ENCODE peak calls at places on chromosome X, in seven cellular contexts. C, V, N, I, J, O and L are unnamed samples.
A peak's percentile ranks its signal among the peaks of the same experiment; 100 is the strongest.

GRCh38 chrX:138946941-138947340 is 235.4 kb upstream of the FGF13 start:
- DNase-seq in V (no peak), N (no peak), C (no peak), I (no peak), O (no peak), J (no peak), L (no peak)

GRCh38 chrX:122770581-122770980 is 413.5 kb upstream of the GRIA3 start:
- DNase-seq in V (no peak), I (no peak), C (no peak), O (no peak), J (no peak), N (no peak), L (no peak)

GRCh38 chrX:9573282-9574106 is 108.6 kb downstream of the TBL1X start:
- DNase-seq in C (no peak), N (no peak), J (no peak), V (peak; percentile 40), I (no peak), O (peak; percentile 47), L (no peak)

GRCh38 chrX:110914281-110914680 is 118.7 kb upstream of the CHRDL1 start:
- DNase-seq in I (no peak), C (peak; percentile 2), O (no peak), V (no peak), N (no peak), J (no peak), L (no peak)

GRCh38 chrX:21741869-21742701 is 15.8 kb downstream of the SMPX start:
- DNase-seq in J (no peak), N (peak; percentile 58), V (no peak), O (no peak), C (no peak), I (no peak), L (no peak)

GRCh38 chrX:30620125-30620524 is 33.1 kb upstream of the GK start:
- DNase-seq in J (no peak), I (no peak), N (no peak), V (no peak), O (no peak), C (no peak), L (no peak)

GRCh38 chrX:106997611-106998010 is 2.4 kb downstream of the MORC4 start:
- DNase-seq in C (no peak), V (no peak), I (no peak), J (no peak), O (no peak), N (no peak), L (no peak)

GRCh38 chrX:11908371-11908770 is 150.3 kb downstream of the MSL3 start:
- DNase-seq in I (no peak), O (peak; percentile 50), C (peak; percentile 12), N (no peak), V (no peak), J (no peak), L (peak; percentile 9)

GRCh38 chrX:44651347-44651746 is 108.7 kb upstream of the FUNDC1 start:
- DNase-seq in C (no peak), I (peak; percentile 3), N (peak; percentile 10), V (no peak), J (no peak), O (peak; percentile 58), L (peak; percentile 5)

GRCh38 chrX:2500681-2501151 is at the start of the genes DHRSX and ZBED1:
- DNase-seq in C (no peak), N (peak; percentile 36), V (peak; percentile 88), I (no peak), J (no peak), O (peak; percentile 81), L (peak; percentile 54)

GRCh38 chrX:68428431-68428830 is 4.9 kb downstream of the OPHN1 start:
- DNase-seq in C (peak; percentile 60), O (no peak), V (no peak), I (no peak), J (no peak), N (no peak), L (no peak)

GRCh38 chrX:119763175-119763574 is 4.8 kb downstream of the SOWAHD start:
- DNase-seq in C (peak; percentile 82), V (no peak), O (no peak), J (peak; percentile 48), N (no peak), I (no peak), L (no peak)

DNA sequence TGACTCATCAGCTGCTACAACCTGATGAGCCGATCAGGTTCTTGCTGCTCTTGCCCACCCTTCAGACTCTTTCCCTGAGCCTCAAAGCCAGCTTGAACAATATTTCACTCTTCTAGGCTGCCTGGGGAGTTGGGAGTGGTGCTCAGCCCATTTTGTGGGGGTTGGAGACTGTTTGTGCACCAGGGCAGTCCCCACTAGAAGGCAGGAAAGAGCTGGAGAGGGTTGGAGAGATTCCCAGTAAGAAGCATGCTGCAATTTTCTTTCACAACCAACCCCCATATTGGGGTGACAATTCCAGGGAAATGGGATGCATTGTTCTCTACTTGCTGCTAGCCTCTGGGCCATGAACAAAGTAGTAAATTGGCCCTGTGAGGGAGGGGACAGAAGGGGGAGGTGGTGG is 44.1 kb downstream of the SLC16A2 start:
- DNase-seq in O (no peak), N (no peak), V (no peak), J (no peak), C (no peak), I (no peak), L (no peak)
- TF ChIP-seq CTCF in O (no peak), N (no peak), V (no peak), J (peak; percentile 17), C (no peak), I (no peak), L (no peak)

GRCh38 chrX:132954323-132954722 is 4.1 kb downstream of the HS6ST2 start:
- DNase-seq in O (no peak), I (no peak), J (no peak), V (no peak), C (no peak), N (no peak), L (no peak)

GRCh38 chrX:132953358-132953757 is 5.1 kb downstream of the HS6ST2 start:
- DNase-seq in O (no peak), C (no peak), V (no peak), I (no peak), N (peak; percentile 15), J (no peak), L (no peak)

DNA sequence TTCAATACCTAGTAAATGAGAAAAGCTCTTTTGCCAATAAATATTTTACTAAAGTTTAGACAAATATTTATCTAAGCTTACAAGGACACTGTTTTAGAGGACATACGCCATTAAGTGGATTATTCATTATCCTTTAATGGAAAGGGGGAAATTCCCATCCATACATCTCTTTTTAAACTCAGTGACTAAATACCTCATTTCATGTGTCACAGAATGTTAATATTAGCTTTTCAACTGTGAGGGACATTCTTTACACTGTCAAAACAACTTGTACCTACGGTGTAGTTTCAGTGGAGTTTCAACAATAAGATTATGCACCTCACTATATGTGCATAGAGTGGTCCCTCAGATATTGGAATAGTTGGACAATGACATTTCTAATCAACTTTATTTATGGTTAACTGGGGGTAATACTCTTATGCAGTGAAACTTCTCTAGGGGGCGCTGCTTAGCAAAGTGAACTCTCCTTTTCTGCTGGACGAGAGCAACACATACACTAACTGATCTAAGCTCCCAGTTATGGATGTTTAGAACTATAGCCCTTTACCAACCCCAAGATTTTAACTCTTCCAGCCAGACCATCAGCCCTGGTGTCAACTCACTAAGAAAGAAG is 9.7 kb downstream of the HS6ST2 start:
- DNase-seq in O (peak; percentile 58), I (peak; percentile 15), C (no peak), J (no peak), N (peak; percentile 13), V (no peak), L (peak; percentile 33)
- TF ChIP-seq CTCF in O (peak; percentile 90), I (peak; percentile 13), C (no peak), J (no peak), N (peak; percentile 38), V (no peak), L (peak; percentile 50)

GRCh38 chrX:87299563-87300160 is 217.9 kb upstream of the KLHL4 start:
- DNase-seq in N (no peak), I (no peak), O (no peak), C (peak; percentile 11), J (no peak), V (no peak), L (no peak)
- TF ChIP-seq CTCF in N (no peak), I (no peak), O (peak; percentile 92), C (peak; percentile 46), J (peak; percentile 45), V (no peak), L (peak; percentile 54)

GRCh38 chrX:38221391-38221929 is 789 bp upstream of the SRPX start:
- DNase-seq in O (no peak), C (no peak), N (no peak), V (no peak), I (no peak), J (no peak), L (no peak)

GRCh38 chrX:38216642-38217041 is 4.0 kb downstream of the SRPX start:
- DNase-seq in J (no peak), O (no peak), C (peak; percentile 65), V (no peak), I (no peak), N (no peak), L (no peak)

GRCh38 chrX:38224160-38224559 is 3.5 kb upstream of the SRPX start:
- DNase-seq in N (no peak), C (no peak), O (no peak), J (no peak), I (no peak), V (no peak), L (no peak)

GRCh38 chrX:38220936-38221386 is 290 bp upstream of the SRPX start:
- DNase-seq in O (no peak), C (peak; percentile 52), J (no peak), V (no peak), I (no peak), N (no peak), L (no peak)

DNA sequence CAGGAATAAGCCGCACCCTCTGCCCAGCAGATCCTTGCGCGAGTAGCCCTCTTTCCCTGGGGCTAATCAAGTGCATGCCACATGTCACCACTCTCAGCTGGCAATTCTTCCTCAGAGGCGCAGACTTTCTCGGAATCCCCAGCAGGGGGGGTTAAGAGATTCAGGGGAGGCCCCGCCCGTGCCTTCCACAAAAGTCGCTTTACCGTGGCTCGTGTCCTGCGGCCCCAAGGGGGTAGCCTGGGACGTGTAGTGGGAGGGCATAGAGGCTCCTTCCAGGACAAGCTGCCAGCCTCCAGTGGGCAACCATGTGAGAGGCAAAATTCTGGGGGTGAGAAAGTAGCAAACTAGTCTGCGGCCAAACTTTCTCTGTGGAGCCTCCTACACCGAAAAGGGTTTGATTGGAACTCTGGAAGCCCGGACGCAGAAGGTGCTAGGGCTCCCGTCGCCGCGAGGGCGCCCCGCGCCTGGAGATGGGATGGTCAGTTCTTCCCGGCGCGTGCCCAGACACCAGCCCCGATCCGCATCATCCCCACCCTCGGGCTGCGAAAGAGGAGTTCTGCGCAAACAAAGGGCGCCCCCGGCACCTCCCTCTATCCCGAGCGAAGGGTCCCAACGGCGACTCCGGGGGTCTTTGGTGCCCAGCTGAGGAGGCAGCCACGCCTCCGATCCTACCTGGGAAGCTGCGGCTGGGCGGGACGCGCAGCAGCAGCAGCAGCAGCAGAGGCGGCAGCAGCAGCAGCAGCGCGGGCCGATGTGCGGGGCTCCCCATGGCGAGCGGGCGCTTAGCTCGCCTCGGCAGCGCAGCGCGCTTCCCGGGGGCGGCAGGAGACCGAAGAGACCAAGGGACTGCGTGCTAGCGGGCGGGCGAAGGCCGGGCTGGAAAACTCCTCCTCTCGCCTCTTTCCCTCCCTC is at the start of gene SRPX:
- DNase-seq in V (peak; percentile 87), O (peak; percentile 76), N (peak; percentile 27), I (peak; percentile 41), J (no peak), C (peak; percentile 53), L (peak; percentile 38)
- TF ChIP-seq CTCF in V (no peak), O (peak; percentile 48), N (peak; percentile 30), I (no peak), J (peak; percentile 41), C (peak; percentile 43), L (peak; percentile 33)